ENCODE peak calls at places on chromosomes 7 and 10, in seven cellular contexts. X is activated CD4-positive, alpha-beta T cell treated with anti-CD3 and anti-CD28 coated beads, Interleukin-2, amount 10 ng/mL, durations not matched to agents 7 days and 5 days; T is NT2/D1; O is stimulated activated CD4-positive, alpha-beta T cell treated with anti-CD3 and anti-CD28 coated beads, Interleukin-2, amount 100 ng/mL, for 48 hours; I is GM12892; P is esophagus squamous epithelium; K is Right ventricle myocardium inferior. V is an unnamed sample.

GRCh38 chr7:84091318-84091717 is 103.3 kb downstream of the SEMA3A start:
- DNase-seq in I (no peak), K (no peak), T (no peak), X (no peak), P (no peak), O (no peak), V (no peak)

GRCh38 chr10:27341001-27341400 is 100.4 kb upstream of the ACBD5 start:
- DNase-seq in X (no peak), K (no peak), P (no peak), O (no peak), T (no peak), I (no peak), V (no peak)

GRCh38 chr7:43693687-43694398 is 35.5 kb downstream of the COA1 start:
- DNase-seq in P (no peak), T (no peak), O (no peak), I (no peak), X (no peak), K (no peak), V (no peak)

GRCh38 chr10:78703581-78703980 is 365.2 kb upstream of the ZMIZ1 start:
- DNase-seq in X (no peak), O (no peak), P (no peak), I (no peak), T (no peak), K (no peak), V (no peak)

GRCh38 chr10:76456190-76456589 is 1024.8 kb downstream of the LRMDA start:
- DNase-seq in O (no peak), P (no peak), X (no peak), K (no peak), I (no peak), T (no peak), V (no peak)

GRCh38 chr7:1124816-1125602 is 35.0 kb downstream of the ZFAND2A start:
- DNase-seq in I (no peak), K (no peak), P (no peak), O (no peak), T (no peak), X (no peak), V (no peak)

GRCh38 chr10:79944428-79945395 is 4.2 kb downstream of the SFTPD start:
- DNase-seq in X (no peak), P (no peak), K (no peak), I (no peak), T (no peak), O (no peak), V (no peak)

GRCh38 chr10:130985158-130985753 is 326.3 kb downstream of the TCERG1L start:
- DNase-seq in I (no peak), O (no peak), T (no peak), X (no peak), K (no peak), P (no peak), V (no peak)

GRCh38 chr10:21021843-21022594 is 124.9 kb upstream of the NEBL start:
- DNase-seq in T (no peak), I (no peak), P (no peak), X (no peak), K (no peak), O (no peak), V (no peak)

GRCh38 chr7:80047856-80048459 is 86.7 kb upstream of the GNAI1 start:
- DNase-seq in K (no peak), P (no peak), T (no peak), O (no peak), X (no peak), I (no peak), V (no peak)

GRCh38 chr10:51147644-51148399 is 73.5 kb downstream of the PRKG1 start:
- DNase-seq in T (no peak), I (no peak), K (no peak), P (no peak), O (no peak), X (no peak), V (no peak)

GRCh38 chr10:69068549-69068948 is 19.4 kb upstream of the SRGN start:
- DNase-seq in K (no peak), O (no peak), P (no peak), X (no peak), T (no peak), I (no peak), V (no peak)

GRCh38 chr10:131674130-131674529 is 226.7 kb upstream of the PPP2R2D start:
- DNase-seq in X (no peak), T (no peak), I (no peak), P (no peak), O (no peak), K (no peak), V (no peak)

GRCh38 chr10:114603943-114604342 is 54.1 kb downstream of the ABLIM1 start:
- DNase-seq in T (no peak), X (peak), I (no peak), P (no peak), O (no peak), K (no peak), V (no peak)

GRCh38 chr10:89683911-89684310 is 17.5 kb upstream of the KIF20B start:
- DNase-seq in I (no peak), K (no peak), X (no peak), O (no peak), P (no peak), T (no peak), V (no peak)

GRCh38 chr10:131895116-131895515 is 5.7 kb upstream of the PPP2R2D start:
- DNase-seq in P (no peak), K (no peak), T (no peak), O (no peak), X (no peak), I (no peak), V (no peak)

GRCh38 chr7:50312176-50312575 is 7.7 kb downstream of the IKZF1 start:
- DNase-seq in P (no peak), T (no peak), K (no peak), O (no peak), X (no peak), I (no peak), V (no peak)

GRCh38 chr10:100065084-100065660 is 16.5 kb downstream of the CPN1 start:
- DNase-seq in X (no peak), P (no peak), I (no peak), T (no peak), K (no peak), O (no peak), V (no peak)

GRCh38 chr7:4958477-4959301 is at the start of gene MMD2:
- DNase-seq in T (no peak), P (no peak), X (no peak), K (no peak), I (no peak), O (no peak), V (no peak)

GRCh38 chr7:44460325-44460724 is 30.1 kb downstream of the NUDCD3 start:
- DNase-seq in P (no peak), I (no peak), X (peak), O (no peak), T (no peak), K (no peak), V (no peak)

GRCh38 chr10:116809528-116810500 is 39.5 kb upstream of the ENO4 start:
- DNase-seq in I (no peak), P (no peak), K (no peak), O (no peak), X (no peak), T (no peak), V (no peak)

GRCh38 chr10:51763746-51764145 is 64.4 kb upstream of the CSTF2T start:
- DNase-seq in K (no peak), O (no peak), I (no peak), P (no peak), X (no peak), T (no peak), V (no peak)

GRCh38 chr7:38858281-38858884 is 50.6 kb downstream of the VPS41 start:
- DNase-seq in K (no peak), X (no peak), O (no peak), T (no peak), I (no peak), P (no peak), V (peak)

GRCh38 chr7:64625114-64626082 is 40.5 kb upstream of the ZNF107 start:
- DNase-seq in K (no peak), T (peak), P (no peak), I (no peak), O (no peak), X (peak), V (no peak)

GRCh38 chr7:112084506-112084905 is 121.7 kb downstream of the DOCK4 start:
- DNase-seq in K (no peak), P (no peak), O (no peak), T (no peak), I (no peak), X (no peak), V (no peak)

GRCh38 chr7:138481447-138482380 is 21.7 kb downstream of the TRIM24 start:
- DNase-seq in O (no peak), K (no peak), I (no peak), P (no peak), T (no peak), X (no peak), V (no peak)